ENCODE peak calls at places on chromosomes 12 and 14, in eight cellular contexts. One of them, this sample, is unnamed. For H3K27me3, the result is how much of the 10 kb centered on the place peaks cover.

GRCh38 chr14:52834440-52834842 is 43.0 kb upstream of the GNPNAT1 start:
- DNase-seq in cardiac muscle cell: no peak
- DNase-seq in heart left ventricle: no peak
- DNase-seq in GM12878: no peak
- DNase-seq in stomach: no peak
- DNase-seq in neuronal stem cell: no peak
- DNase-seq in breast epithelium: no peak
- DNase-seq in suprapubic skin: no peak
- DNase-seq in this sample: no peak

GRCh38 chr12:99960312-99960711 is 24.4 kb downstream of the ANKS1B start:
- DNase-seq in neuronal stem cell: no peak
- DNase-seq in cardiac muscle cell: no peak
- DNase-seq in stomach: no peak
- DNase-seq in heart left ventricle: no peak
- DNase-seq in breast epithelium: no peak
- DNase-seq in GM12878: no peak
- DNase-seq in suprapubic skin: no peak
- DNase-seq in this sample: no peak

GRCh38 chr14:91108941-91109611 is 4.8 kb upstream of the DGLUCY start:
- DNase-seq in breast epithelium: peak
- DNase-seq in heart left ventricle: no peak
- DNase-seq in neuronal stem cell: no peak
- DNase-seq in stomach: peak
- DNase-seq in cardiac muscle cell: no peak
- DNase-seq in GM12878: no peak
- DNase-seq in suprapubic skin: peak
- DNase-seq in this sample: peak

GRCh38 chr12:3228587-3228986 is 151.4 kb downstream of the TSPAN9 start:
- DNase-seq in suprapubic skin: no peak
- DNase-seq in cardiac muscle cell: no peak
- DNase-seq in heart left ventricle: peak
- DNase-seq in stomach: no peak
- DNase-seq in breast epithelium: no peak
- DNase-seq in GM12878: no peak
- DNase-seq in neuronal stem cell: no peak
- DNase-seq in this sample: no peak

GRCh38 chr12:12083688-12084087 is 12.9 kb downstream of the BCL2L14 start:
- DNase-seq in GM12878: no peak
- DNase-seq in suprapubic skin: no peak
- DNase-seq in heart left ventricle: no peak
- DNase-seq in stomach: no peak
- DNase-seq in cardiac muscle cell: no peak
- DNase-seq in neuronal stem cell: no peak
- DNase-seq in breast epithelium: no peak
- DNase-seq in this sample: no peak

GRCh38 chr12:29316772-29317171 is 64.2 kb downstream of the ERGIC2 start:
- DNase-seq in cardiac muscle cell: peak
- DNase-seq in suprapubic skin: no peak
- DNase-seq in stomach: no peak
- DNase-seq in breast epithelium: no peak
- DNase-seq in GM12878: no peak
- DNase-seq in heart left ventricle: peak
- DNase-seq in neuronal stem cell: no peak
- DNase-seq in this sample: no peak

GRCh38 chr12:95663525-95663924 is 112.2 kb upstream of the USP44 start:
- DNase-seq in GM12878: no peak
- DNase-seq in cardiac muscle cell: no peak
- DNase-seq in stomach: no peak
- DNase-seq in heart left ventricle: no peak
- DNase-seq in breast epithelium: no peak
- DNase-seq in neuronal stem cell: no peak
- DNase-seq in suprapubic skin: no peak
- DNase-seq in this sample: no peak

GRCh38 chr14:39050389-39050788 is 52.6 kb downstream of the SEC23A start:
- DNase-seq in suprapubic skin: no peak
- DNase-seq in breast epithelium: no peak
- DNase-seq in heart left ventricle: no peak
- DNase-seq in neuronal stem cell: no peak
- DNase-seq in GM12878: no peak
- DNase-seq in stomach: no peak
- DNase-seq in cardiac muscle cell: no peak
- DNase-seq in this sample: no peak

GRCh38 chr12:116665666-116666304 is 72.1 kb downstream of the SPRING1 start:
- DNase-seq in stomach: no peak
- DNase-seq in suprapubic skin: no peak
- DNase-seq in breast epithelium: no peak
- DNase-seq in cardiac muscle cell: no peak
- DNase-seq in heart left ventricle: peak
- DNase-seq in neuronal stem cell: no peak
- DNase-seq in GM12878: no peak
- DNase-seq in this sample: no peak

GRCh38 chr12:89153341-89153740 is 199.0 kb downstream of the DUSP6 start:
- DNase-seq in neuronal stem cell: no peak
- DNase-seq in suprapubic skin: no peak
- DNase-seq in cardiac muscle cell: no peak
- DNase-seq in heart left ventricle: no peak
- DNase-seq in stomach: no peak
- DNase-seq in breast epithelium: no peak
- DNase-seq in GM12878: no peak
- DNase-seq in this sample: no peak

GRCh38 chr12:113469224-113469652 is 2.4 kb downstream of the LHX5 start:
- DNase-seq in breast epithelium: no peak
- DNase-seq in heart left ventricle: no peak
- DNase-seq in stomach: no peak
- DNase-seq in cardiac muscle cell: no peak
- DNase-seq in suprapubic skin: no peak
- DNase-seq in neuronal stem cell: no peak
- DNase-seq in GM12878: no peak
- DNase-seq in this sample: no peak
- H3K27me3 ChIP-seq in breast epithelium: under half
- H3K27me3 ChIP-seq in heart left ventricle: half or more
- H3K27me3 ChIP-seq in stomach: half or more
- H3K27me3 ChIP-seq in cardiac muscle cell: half or more
- H3K27me3 ChIP-seq in suprapubic skin: half or more
- H3K27me3 ChIP-seq in neuronal stem cell: half or more
- H3K27me3 ChIP-seq in GM12878: under half
- H3K27me3 ChIP-seq in this sample: under half

GRCh38 chr14:104801284-104802119 is 601 bp downstream of the ZBTB42 start:
- DNase-seq in cardiac muscle cell: no peak
- DNase-seq in stomach: peak
- DNase-seq in heart left ventricle: no peak
- DNase-seq in breast epithelium: no peak
- DNase-seq in GM12878: no peak
- DNase-seq in suprapubic skin: no peak
- DNase-seq in neuronal stem cell: no peak
- DNase-seq in this sample: no peak

GRCh38 chr14:104799239-104799599 is 1.7 kb upstream of the ZBTB42 start:
- DNase-seq in suprapubic skin: no peak
- DNase-seq in GM12878: no peak
- DNase-seq in breast epithelium: no peak
- DNase-seq in heart left ventricle: no peak
- DNase-seq in cardiac muscle cell: no peak
- DNase-seq in neuronal stem cell: no peak
- DNase-seq in stomach: no peak
- DNase-seq in this sample: no peak

GRCh38 chr14:104798300-104799238 is 2.3 kb upstream of the ZBTB42 start:
- DNase-seq in neuronal stem cell: no peak
- DNase-seq in heart left ventricle: no peak
- DNase-seq in cardiac muscle cell: no peak
- DNase-seq in suprapubic skin: no peak
- DNase-seq in breast epithelium: no peak
- DNase-seq in GM12878: no peak
- DNase-seq in stomach: no peak
- DNase-seq in this sample: peak

GRCh38 chr14:104800600-104801283 is at the start of gene ZBTB42:
- DNase-seq in GM12878: no peak
- DNase-seq in heart left ventricle: peak
- DNase-seq in stomach: peak
- DNase-seq in cardiac muscle cell: peak
- DNase-seq in breast epithelium: peak
- DNase-seq in suprapubic skin: no peak
- DNase-seq in neuronal stem cell: no peak
- DNase-seq in this sample: peak

DNA sequence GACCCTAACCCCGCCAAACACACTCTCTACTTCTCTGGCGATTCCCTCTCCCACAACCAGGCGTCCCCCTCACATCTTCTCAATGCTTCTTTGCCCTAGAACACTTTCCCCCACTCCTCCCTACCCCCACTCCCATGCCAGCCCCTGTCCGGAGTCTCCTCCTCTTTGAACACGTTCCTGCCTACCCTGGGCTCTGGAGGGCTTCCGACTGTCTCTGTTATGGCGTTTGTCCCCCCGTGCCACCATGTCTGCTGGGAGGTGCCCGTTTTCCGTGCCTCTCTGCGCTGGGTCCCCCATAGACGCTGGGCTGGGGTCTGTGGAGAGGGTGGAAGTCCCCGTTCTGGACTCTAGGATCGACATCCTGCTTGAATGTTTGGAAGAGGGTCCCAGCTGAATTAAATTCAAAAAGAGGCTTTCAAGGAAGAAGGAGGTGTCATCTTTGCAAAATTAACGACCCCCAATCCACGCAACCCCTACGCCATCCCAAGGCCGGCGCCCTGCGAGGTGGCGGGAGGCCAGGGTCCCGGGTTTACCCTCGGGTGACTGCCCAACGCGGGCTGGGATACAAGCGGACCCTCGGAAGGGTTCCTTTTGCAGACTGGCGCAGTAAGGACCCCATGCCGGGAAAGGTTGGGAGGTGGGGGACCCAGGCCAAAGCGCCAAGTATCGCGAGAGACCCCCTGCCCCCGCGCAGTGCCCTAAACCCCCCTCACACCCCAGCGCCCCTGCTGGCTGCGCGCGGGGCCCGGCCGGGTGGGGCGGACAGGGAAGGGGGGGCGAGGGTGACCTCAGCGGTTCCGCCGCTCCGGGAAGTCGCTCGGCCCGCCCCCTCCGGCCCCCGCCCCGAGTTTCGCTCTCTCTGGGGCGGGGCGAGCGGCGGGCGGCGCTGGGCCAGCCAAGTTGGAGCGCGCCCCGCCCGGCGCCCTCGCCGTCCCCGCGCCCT is 973 bp upstream of the ZBTB42 start:
- DNase-seq in heart left ventricle: peak
- DNase-seq in neuronal stem cell: no peak
- DNase-seq in GM12878: no peak
- DNase-seq in suprapubic skin: peak
- DNase-seq in cardiac muscle cell: peak
- DNase-seq in stomach: peak
- DNase-seq in breast epithelium: peak
- DNase-seq in this sample: peak
- H3K4me3 ChIP-seq in heart left ventricle: peak
- H3K4me3 ChIP-seq in neuronal stem cell: peak
- H3K4me3 ChIP-seq in GM12878: no peak
- H3K4me3 ChIP-seq in suprapubic skin: peak
- H3K4me3 ChIP-seq in cardiac muscle cell: peak
- H3K4me3 ChIP-seq in stomach: peak
- H3K4me3 ChIP-seq in breast epithelium: peak
- H3K4me3 ChIP-seq in this sample: no peak

GRCh38 chr12:124286414-124286813 is 8.5 kb upstream of the RFLNA start:
- DNase-seq in heart left ventricle: no peak
- DNase-seq in suprapubic skin: no peak
- DNase-seq in breast epithelium: no peak
- DNase-seq in stomach: no peak
- DNase-seq in cardiac muscle cell: no peak
- DNase-seq in neuronal stem cell: no peak
- DNase-seq in GM12878: no peak
- DNase-seq in this sample: no peak

GRCh38 chr12:124284368-124284767 is 10.5 kb upstream of the RFLNA start:
- DNase-seq in stomach: no peak
- DNase-seq in cardiac muscle cell: no peak
- DNase-seq in heart left ventricle: no peak
- DNase-seq in breast epithelium: no peak
- DNase-seq in suprapubic skin: no peak
- DNase-seq in GM12878: no peak
- DNase-seq in neuronal stem cell: no peak
- DNase-seq in this sample: no peak

GRCh38 chr12:124283326-124283725 is 11.6 kb upstream of the RFLNA start:
- DNase-seq in GM12878: no peak
- DNase-seq in cardiac muscle cell: no peak
- DNase-seq in stomach: no peak
- DNase-seq in suprapubic skin: no peak
- DNase-seq in neuronal stem cell: no peak
- DNase-seq in heart left ventricle: no peak
- DNase-seq in breast epithelium: no peak
- DNase-seq in this sample: no peak

GRCh38 chr12:124289634-124290600 is 5.0 kb upstream of the RFLNA start:
- DNase-seq in cardiac muscle cell: no peak
- DNase-seq in suprapubic skin: no peak
- DNase-seq in GM12878: no peak
- DNase-seq in stomach: no peak
- DNase-seq in neuronal stem cell: no peak
- DNase-seq in breast epithelium: no peak
- DNase-seq in heart left ventricle: peak
- DNase-seq in this sample: no peak

DNA sequence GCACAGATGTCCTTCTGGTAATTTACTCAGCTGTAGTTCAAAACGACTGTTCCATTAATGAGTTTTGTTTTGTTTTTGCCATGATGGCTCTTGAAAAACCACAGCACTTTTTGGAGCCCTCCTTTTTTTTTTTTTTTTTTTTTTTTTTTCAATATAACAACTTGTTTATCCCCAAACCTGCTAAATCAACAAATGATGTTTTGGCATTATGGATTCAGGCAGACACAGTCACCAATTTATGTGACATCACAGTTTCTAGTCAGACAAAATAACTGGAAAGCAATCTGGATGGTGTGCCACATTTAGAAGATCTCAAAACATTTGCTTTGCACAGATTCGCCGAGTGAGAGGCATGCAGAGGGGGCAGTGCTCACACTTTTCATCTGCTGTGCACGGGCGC is 7.9 kb upstream of the RFLNA start:
- DNase-seq in breast epithelium: no peak
- DNase-seq in stomach: no peak
- DNase-seq in heart left ventricle: no peak
- DNase-seq in suprapubic skin: no peak
- DNase-seq in cardiac muscle cell: no peak
- DNase-seq in GM12878: no peak
- DNase-seq in neuronal stem cell: no peak
- DNase-seq in this sample: no peak
- H3K27ac ChIP-seq in breast epithelium: no peak
- H3K27ac ChIP-seq in stomach: no peak
- H3K27ac ChIP-seq in heart left ventricle: no peak
- H3K27ac ChIP-seq in suprapubic skin: no peak
- H3K27ac ChIP-seq in cardiac muscle cell: no peak
- H3K27ac ChIP-seq in GM12878: no peak
- H3K27ac ChIP-seq in neuronal stem cell: no peak
- H3K27ac ChIP-seq in this sample: no peak

GRCh38 chr14:78683206-78683605 is 513.0 kb downstream of the NRXN3 start:
- DNase-seq in neuronal stem cell: no peak
- DNase-seq in stomach: no peak
- DNase-seq in breast epithelium: no peak
- DNase-seq in cardiac muscle cell: no peak
- DNase-seq in heart left ventricle: no peak
- DNase-seq in GM12878: no peak
- DNase-seq in suprapubic skin: no peak
- DNase-seq in this sample: no peak
- H3K27me3 ChIP-seq in neuronal stem cell: under half
- H3K27me3 ChIP-seq in stomach: under half
- H3K27me3 ChIP-seq in breast epithelium: under half
- H3K27me3 ChIP-seq in cardiac muscle cell: under half
- H3K27me3 ChIP-seq in heart left ventricle: under half
- H3K27me3 ChIP-seq in GM12878: under half
- H3K27me3 ChIP-seq in suprapubic skin: under half
- H3K27me3 ChIP-seq in this sample: under half